ENCODE peak calls at places on chromosomes 5 and 9, in five cellular contexts. G, A, H, S and P are unnamed samples.

GRCh38 chr5:173283318-173284288 is 44.6 kb downstream of the STC2 start:
- DNase-seq in H (peak), A (peak), G (peak), S (peak), P (no peak)

GRCh38 chr5:109743770-109744212 is 54.1 kb downstream of the MAN2A1 start:
- DNase-seq in H (no peak), A (no peak), S (peak), G (no peak), P (no peak)

GRCh38 chr9:37034320-37034937 is 361 bp upstream of the PAX5 start:
- DNase-seq in H (peak), S (no peak), G (peak), A (peak), P (no peak)

GRCh38 chr9:137187386-137187785 is 974 bp downstream of the ANAPC2 start:
- DNase-seq in G (no peak), A (no peak), S (no peak), H (no peak), P (no peak)

GRCh38 chr5:79157289-79157688 is 45.7 kb downstream of the BHMT start:
- DNase-seq in S (no peak), A (no peak), G (no peak), H (no peak), P (no peak)

GRCh38 chr5:165573445-165573844 is 2068.0 kb downstream of the MAT2B start:
- DNase-seq in G (no peak), A (no peak), H (no peak), S (peak), P (no peak)

GRCh38 chr9:81389569-81389993 is 299.8 kb downstream of the TLE1 start:
- DNase-seq in A (no peak), G (peak), S (peak), H (no peak), P (no peak)

GRCh38 chr9:93713716-93714115 is 137.3 kb downstream of the PHF2 start:
- DNase-seq in H (no peak), A (no peak), S (no peak), G (no peak), P (no peak)

GRCh38 chr9:136952876-136953770 is 1.1 kb downstream of the LCN12 start:
- DNase-seq in H (no peak), S (no peak), A (no peak), G (no peak), P (no peak)

GRCh38 chr5:89211836-89212235 is 328.9 kb upstream of the MEF2C start:
- DNase-seq in S (peak), A (no peak), G (no peak), H (no peak), P (no peak)

GRCh38 chr5:957730-958485 is 50.7 kb upstream of the NKD2 start:
- DNase-seq in A (no peak), G (peak), H (peak), S (peak), P (no peak)

GRCh38 chr5:174337276-174338203 is 292.0 kb downstream of the NSG2 start:
- DNase-seq in G (no peak), A (no peak), H (no peak), S (no peak), P (no peak)

GRCh38 chr9:126630458-126631237 is 16.9 kb downstream of the LMX1B start:
- DNase-seq in G (peak), H (no peak), S (no peak), A (no peak), P (no peak)

GRCh38 chr9:124220551-124221451 is 36.9 kb upstream of the NEK6 start:
- DNase-seq in S (peak), G (peak), H (peak), A (no peak), P (peak)

GRCh38 chr9:1005043-1005667 is 28.7 kb downstream of the DMRT3 start:
- DNase-seq in H (no peak), S (peak), G (no peak), A (peak), P (no peak)

GRCh38 chr5:159403906-159404641 is 73.8 kb upstream of the IL12B start:
- DNase-seq in H (no peak), A (no peak), S (no peak), G (no peak), P (no peak)

GRCh38 chr9:75185585-75186170 is 97.4 kb downstream of the OSTF1 start:
- DNase-seq in S (no peak), G (no peak), A (peak), H (peak), P (no peak)

GRCh38 chr9:90309809-90310522 is 332.7 kb downstream of the DIRAS2 start:
- DNase-seq in G (no peak), S (no peak), H (no peak), A (no peak), P (no peak)

GRCh38 chr5:147918101-147918500 is 11.8 kb upstream of the C5orf46 start:
- DNase-seq in S (peak), G (no peak), A (no peak), H (no peak), P (no peak)

GRCh38 chr9:3962467-3962866 is 337.4 kb downstream of the GLIS3 start:
- DNase-seq in S (peak), G (peak), H (no peak), A (no peak), P (no peak)

GRCh38 chr5:76391014-76391413 is 12.1 kb upstream of the IQGAP2 start:
- DNase-seq in A (no peak), S (no peak), G (no peak), H (no peak), P (no peak)